ENCODE peak calls at places on chromosomes 4 and X, in six cellular contexts. P is breast epithelium, H is suprapubic skin, X is stomach, L is transverse colon, N is SK-N-SH. R is an unnamed sample.

GRCh38 chr4:5784960-5785611 is 74.1 kb downstream of the EVC start:
- DNase-seq in X (no peak), H (peak), N (no peak), P (no peak), L (no peak), R (peak)

GRCh38 chrX:34341258-34341657 is 209.1 kb upstream of the FAM47A start:
- DNase-seq in P (no peak), N (no peak), X (no peak), H (no peak), L (no peak), R (no peak)

GRCh38 chr4:72006576-72006975 is 25.2 kb upstream of the NPFFR2 start:
- DNase-seq in P (no peak), H (no peak), N (no peak), L (no peak), X (no peak), R (no peak)

GRCh38 chrX:57329008-57329407 is 42.5 kb downstream of the FAAH2 start:
- DNase-seq in H (no peak), P (no peak), L (no peak), X (no peak), N (no peak), R (no peak)

GRCh38 chrX:100648601-100649417 is 4.8 kb downstream of the SRPX2 start:
- DNase-seq in N (no peak), H (no peak), P (no peak), L (peak), X (no peak), R (no peak)

GRCh38 chrX:114800719-114801118 is 216.7 kb downstream of the IL13RA2 start:
- DNase-seq in X (no peak), P (no peak), L (no peak), N (no peak), H (no peak), R (no peak)

GRCh38 chr4:25863347-25863784 is 578 bp upstream of the SEL1L3 start:
- DNase-seq in X (peak), H (no peak), L (peak), P (no peak), N (peak), R (no peak)

GRCh38 chrX:104334971-104335370 is 80.2 kb upstream of the ESX1 start:
- DNase-seq in H (no peak), P (no peak), L (no peak), X (no peak), N (no peak), R (no peak)

GRCh38 chr4:2731907-2732314 is 24.2 kb downstream of the TNIP2 start:
- DNase-seq in N (no peak), L (no peak), P (no peak), X (no peak), H (no peak), R (no peak)

GRCh38 chrX:12579311-12579710 is 211.9 kb upstream of the PRPS2 start:
- DNase-seq in P (no peak), L (no peak), X (no peak), H (no peak), N (no peak), R (no peak)

GRCh38 chr4:176185068-176185467 is 10.3 kb downstream of the SPATA4 start:
- DNase-seq in P (no peak), X (no peak), H (no peak), N (no peak), L (no peak), R (no peak)

GRCh38 chrX:109537324-109537665 is 651 bp downstream of the NXT2 start:
- DNase-seq in P (peak), X (peak), H (no peak), L (peak), N (no peak), R (peak)
- H3K4me3 ChIP-seq in P (peak), X (peak), H (peak), L (peak), N (peak), R (peak)

GRCh38 chr4:170026253-170026991 is at the start of gene MFAP3L:
- DNase-seq in P (peak), X (peak), L (peak), N (peak), H (peak), R (peak)
- TF ChIP-seq POLR2AphosphoS5 in P (peak), X (no peak), L (peak), N (peak), H (no peak), R (no peak)

DNA sequence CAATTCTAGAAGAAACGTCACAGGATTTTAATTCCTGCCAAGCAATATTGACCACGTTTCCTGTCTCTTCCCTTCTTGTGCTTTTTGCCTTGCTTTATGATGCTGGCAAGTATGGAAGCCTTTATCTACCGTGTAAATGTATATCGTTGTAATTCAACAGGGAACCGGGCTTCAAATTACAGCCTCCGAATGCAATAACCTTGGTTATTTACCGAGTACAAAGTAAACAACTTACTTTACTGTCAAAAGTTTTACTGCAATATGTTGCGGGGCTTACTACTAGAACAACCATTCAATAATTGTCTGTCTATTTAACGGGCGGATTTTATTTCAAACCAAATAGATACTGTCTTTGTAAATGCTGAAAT is 73.0 kb downstream of the PALLD start:
- DNase-seq in X (no peak), P (no peak), N (no peak), H (no peak), L (no peak), R (peak)
- H3K4me3 ChIP-seq in X (peak), P (peak), N (no peak), H (peak), L (no peak), R (no peak)

DNA sequence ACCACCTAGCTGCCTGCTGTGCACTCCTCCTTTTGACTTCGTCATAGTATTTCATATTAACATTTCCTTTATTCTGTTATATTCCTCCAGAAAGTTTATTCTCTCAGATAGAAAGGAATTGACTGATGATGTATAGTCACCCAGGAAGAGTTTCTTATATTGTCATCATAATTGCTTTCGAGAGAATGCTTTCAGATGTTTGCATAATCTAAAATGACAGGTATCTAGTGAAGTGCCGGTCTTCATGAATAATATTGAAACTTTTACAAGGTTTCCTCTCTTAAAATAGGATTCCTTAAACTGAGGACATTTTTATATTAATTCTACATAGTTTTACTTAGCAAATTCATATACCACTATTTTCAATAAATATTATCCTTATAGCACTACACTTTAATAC is 10.1 kb downstream of the SEC24D start:
- DNase-seq in X (no peak), L (no peak), N (no peak), P (no peak), H (no peak), R (no peak)
- TF ChIP-seq POLR2AphosphoS5 in X (no peak), L (no peak), N (no peak), P (no peak), H (no peak), R (no peak)

DNA sequence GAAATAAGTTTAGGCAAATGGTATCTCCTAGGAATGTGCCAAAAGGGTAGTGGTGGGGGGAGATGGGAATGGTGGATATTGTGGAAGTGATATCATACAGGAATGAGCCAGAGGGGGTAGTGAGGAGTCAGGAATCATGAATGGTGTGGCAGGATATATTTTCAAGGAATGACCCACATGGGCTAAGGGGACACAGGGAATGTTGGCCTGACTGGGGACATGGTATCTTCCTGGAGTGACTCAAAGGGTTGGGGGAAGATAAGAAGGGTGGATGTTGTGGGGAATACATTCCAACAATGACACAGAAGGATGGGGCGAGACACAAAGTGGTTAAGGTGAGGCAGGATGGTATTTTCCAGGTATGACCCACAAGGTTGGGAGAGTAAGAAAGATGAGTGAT is 60.6 kb downstream of the MAOA start:
- DNase-seq in X (no peak), N (no peak), P (no peak), L (no peak), H (no peak), R (no peak)
- H3K4me3 ChIP-seq in X (no peak), N (no peak), P (no peak), L (no peak), H (no peak), R (no peak)

DNA sequence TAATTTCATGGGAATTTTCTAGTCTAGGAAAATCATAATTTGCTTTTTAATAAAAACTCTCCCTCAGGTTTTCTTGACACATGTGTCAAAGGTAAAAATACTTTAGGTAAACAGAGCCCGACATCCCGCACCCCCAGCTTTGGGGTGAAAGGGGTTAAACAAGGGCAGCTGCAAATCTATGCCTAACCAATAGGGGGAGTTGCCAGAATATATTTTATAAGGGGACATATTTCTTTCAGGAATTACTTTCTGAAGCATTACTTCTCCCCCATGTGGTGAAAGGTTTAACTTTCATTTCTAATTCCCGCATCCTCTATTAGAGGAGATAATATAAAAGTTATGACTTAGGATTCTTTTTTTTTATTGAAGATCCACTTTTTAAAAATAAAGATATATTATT is 53.9 kb upstream of the HEPH start:
- DNase-seq in H (no peak), L (peak), N (peak), X (no peak), P (no peak), R (no peak)
- TF ChIP-seq POLR2AphosphoS5 in H (no peak), L (no peak), N (no peak), X (no peak), P (no peak), R (no peak)

GRCh38 chr4:8897768-8898167 is 26.1 kb upstream of the HMX1 start:
- DNase-seq in N (no peak), L (no peak), P (no peak), X (no peak), H (no peak), R (no peak)

GRCh38 chr4:8904666-8905065 is 33.0 kb upstream of the HMX1 start:
- DNase-seq in X (no peak), H (peak), N (no peak), P (no peak), L (no peak), R (no peak)

GRCh38 chr4:8900588-8900987 is 28.9 kb upstream of the HMX1 start:
- DNase-seq in L (no peak), X (no peak), N (no peak), P (no peak), H (no peak), R (no peak)

GRCh38 chr4:8904041-8904501 is 32.4 kb upstream of the HMX1 start:
- DNase-seq in H (no peak), N (no peak), X (no peak), L (no peak), P (no peak), R (no peak)

DNA sequence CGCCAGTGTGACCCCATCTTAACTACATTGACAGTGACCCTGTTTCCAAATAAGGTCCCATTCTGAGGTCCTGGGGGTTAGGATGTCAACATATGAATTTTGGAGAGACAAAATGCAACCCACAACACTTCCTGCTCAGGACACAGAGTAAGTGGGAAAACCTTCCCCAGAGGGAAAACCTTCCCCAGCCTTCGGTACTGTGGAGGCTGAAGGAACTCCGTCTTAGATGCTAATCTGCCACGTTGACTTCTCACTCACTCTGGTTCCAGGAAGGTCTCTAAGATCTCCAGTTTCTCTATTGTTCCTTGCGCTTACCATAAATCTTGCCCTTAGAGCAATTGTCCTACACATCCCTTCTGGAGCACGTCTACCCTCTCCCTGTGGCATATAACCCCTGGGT is 29.7 kb upstream of the HMX1 start:
- DNase-seq in X (no peak), L (no peak), P (no peak), H (no peak), N (no peak), R (no peak)
- H3K4me3 ChIP-seq in X (no peak), L (no peak), P (no peak), H (no peak), N (no peak), R (no peak)